ENCODE peak calls at places on chromosomes 13 and 19, in five cellular contexts. A is suprapubic skin, F is K562, K is transverse colon, B is sigmoid colon. Z is an unnamed sample.

GRCh38 chr19:4215807-4216206 is 13.5 kb upstream of the EBI3 start:
- DNase-seq in F (no peak), B (no peak), K (no peak), A (no peak), Z (no peak)

GRCh38 chr19:30919737-30920136 is 429.5 kb downstream of the TSHZ3 start:
- DNase-seq in K (no peak), B (no peak), A (no peak), F (no peak), Z (no peak)

GRCh38 chr13:100357764-100358163 is 230.8 kb downstream of the GGACT start:
- DNase-seq in A (no peak), K (no peak), F (no peak), B (no peak), Z (no peak)

GRCh38 chr19:2507109-2507508 is 31.2 kb downstream of the GADD45B start:
- DNase-seq in F (peak), K (peak), A (no peak), B (no peak), Z (no peak)

GRCh38 chr19:23075031-23075733 is 41.6 kb upstream of the ZNF730 start:
- DNase-seq in F (peak), A (peak), B (peak), K (peak), Z (peak)

GRCh38 chr13:109622006-109622405 is 164.4 kb downstream of the IRS2 start:
- DNase-seq in B (no peak), K (no peak), F (no peak), A (no peak), Z (no peak)

GRCh38 chr13:44463759-44464158 is 90.1 kb downstream of the SERP2 start:
- DNase-seq in B (no peak), K (no peak), F (no peak), A (no peak), Z (no peak)

GRCh38 chr13:79030513-79030912 is 371.6 kb upstream of the OBI1 start:
- DNase-seq in B (no peak), A (no peak), K (no peak), F (no peak), Z (no peak)

GRCh38 chr13:44374348-44374712 is 706 bp downstream of the SERP2 start:
- DNase-seq in B (no peak), A (no peak), F (no peak), K (no peak), Z (no peak)

GRCh38 chr13:101289764-101290163 is 126.5 kb downstream of the NALCN start:
- DNase-seq in F (no peak), B (no peak), A (no peak), K (no peak), Z (peak)

GRCh38 chr13:80840313-80840976 is 499.5 kb upstream of the SPRY2 start:
- DNase-seq in F (no peak), K (no peak), B (no peak), A (no peak), Z (no peak)

GRCh38 chr19:27684293-27684692 is 1528.7 kb downstream of the UQCRFS1 start:
- DNase-seq in A (no peak), B (no peak), K (no peak), F (no peak), Z (no peak)

GRCh38 chr13:84902243-84902642 is 897.0 kb downstream of the SLITRK6 start:
- DNase-seq in A (no peak), F (no peak), K (no peak), B (no peak), Z (no peak)

GRCh38 chr19:16421982-16422381 is 49.8 kb downstream of the EPS15L1 start:
- DNase-seq in B (no peak), A (no peak), K (no peak), F (no peak), Z (no peak)

GRCh38 chr13:32669030-32669646 is 82.9 kb downstream of the PDS5B start:
- DNase-seq in A (no peak), B (no peak), K (no peak), F (peak), Z (no peak)

GRCh38 chr19:46480409-46480808 is 9.0 kb upstream of the PNMA8A start:
- DNase-seq in K (peak), F (no peak), B (peak), A (no peak), Z (no peak)

GRCh38 chr13:100235311-100235901 is 146.5 kb downstream of the PCCA start:
- DNase-seq in F (peak), A (no peak), B (no peak), K (no peak), Z (no peak)

DNA sequence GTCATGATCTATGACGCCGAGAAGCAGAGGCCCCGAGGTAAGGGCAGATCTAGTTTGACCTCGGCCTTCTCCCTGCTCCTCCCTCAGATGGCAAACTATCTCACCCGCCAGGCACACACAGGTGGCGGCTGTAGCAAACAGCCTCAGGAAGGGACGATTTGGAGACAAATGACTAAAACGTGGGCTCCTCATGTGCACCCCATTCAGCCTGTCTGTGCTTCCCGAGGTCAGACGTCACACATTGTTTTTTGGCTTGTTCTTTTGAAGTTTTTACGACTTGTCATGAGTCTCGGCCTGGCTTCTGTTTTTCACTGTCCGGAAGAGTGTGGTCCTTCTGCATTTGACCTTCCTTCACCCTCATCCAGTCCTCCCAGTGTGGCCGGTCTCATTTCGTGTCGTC is 15.0 kb downstream of the DAZAP1 start:
- DNase-seq in B (no peak), A (no peak), K (no peak), F (no peak), Z (no peak)
- TF ChIP-seq POLR2AphosphoS5 in B (peak), A (no peak), K (no peak), F (no peak), Z (no peak)

GRCh38 chr13:105969761-105970160 is 565.7 kb downstream of the EFNB2 start:
- DNase-seq in B (no peak), A (no peak), K (no peak), F (no peak), Z (no peak)
- TF ChIP-seq EP300 in B (no peak), A (no peak), K (no peak), F (no peak), Z (no peak)

GRCh38 chr13:86914757-86915156 is 756.4 kb upstream of the SLITRK5 start:
- DNase-seq in B (no peak), A (no peak), F (no peak), K (no peak), Z (no peak)
- TF ChIP-seq POLR2AphosphoS5 in B (no peak), A (no peak), F (no peak), K (no peak), Z (no peak)

DNA sequence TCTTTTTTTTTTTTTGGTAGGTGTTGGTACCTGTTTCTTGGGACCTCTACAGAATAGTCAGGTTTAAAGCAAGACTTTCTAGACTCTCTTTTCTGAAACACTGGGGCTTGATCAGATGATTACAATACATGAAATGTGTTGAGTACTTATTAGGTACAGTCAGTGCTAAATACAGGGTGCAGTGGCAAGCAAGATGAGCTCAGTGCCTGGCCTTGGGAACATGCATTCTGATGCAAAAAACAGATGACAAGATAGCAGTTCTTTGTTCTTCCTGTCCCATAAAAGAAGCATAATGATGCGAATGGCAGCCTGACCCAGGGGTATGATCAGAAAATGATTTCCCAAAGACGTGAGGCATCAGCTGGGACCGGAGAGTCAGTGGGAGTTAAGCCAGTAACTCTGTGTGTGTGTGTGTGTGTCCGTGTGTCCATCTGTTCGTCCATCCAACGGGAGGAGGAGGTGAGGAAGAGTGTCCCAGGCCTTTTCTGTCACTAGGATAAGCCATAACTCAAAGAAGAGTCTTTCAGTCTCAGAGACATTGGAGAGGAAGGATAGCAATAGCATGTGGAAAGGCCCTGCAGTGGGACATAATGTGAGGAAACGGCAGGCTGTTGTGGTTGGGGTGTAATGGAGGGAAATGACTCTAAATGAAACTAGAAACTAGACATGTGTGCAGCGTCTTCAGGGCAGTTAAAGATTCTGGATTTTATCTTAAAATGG is 32.2 kb downstream of the SLAIN1 start:
- DNase-seq in A (no peak), F (no peak), B (no peak), K (no peak), Z (no peak)
- TF ChIP-seq EP300 in A (no peak), F (no peak), B (no peak), K (no peak), Z (no peak)

GRCh38 chr19:50327461-50328256 is 1.5 kb downstream of the KCNC3 start:
- DNase-seq in B (no peak), F (no peak), A (no peak), K (no peak), Z (no peak)

GRCh38 chr19:50331187-50332013 is 2.2 kb upstream of the KCNC3 start:
- DNase-seq in B (no peak), F (peak), K (no peak), A (no peak), Z (no peak)

GRCh38 chr19:50328257-50329145 is 676 bp downstream of the KCNC3 start:
- DNase-seq in K (no peak), A (no peak), B (no peak), F (peak), Z (peak)

GRCh38 chr19:50330365-50331078 is 1.3 kb upstream of the KCNC3 start:
- DNase-seq in A (no peak), B (no peak), F (peak), K (peak), Z (peak)

GRCh38 chr19:50329146-50329925 is at the start of gene KCNC3:
- DNase-seq in B (peak), A (peak), F (peak), K (peak), Z (peak)
- TF ChIP-seq POLR2AphosphoS5 in B (no peak), A (no peak), F (peak), K (peak), Z (peak)

GRCh38 chr19:10380311-10381102 is at the start of gene TYK2:
- DNase-seq in K (peak), B (peak), A (peak), F (peak), Z (peak)
- TF ChIP-seq EP300 in K (no peak), B (no peak), A (no peak), F (no peak), Z (peak)